ENCODE peak calls at places on chromosome 19, in eight cellular contexts. T, W, V, P, R, K, M and A are unnamed samples.

GRCh38 chr19:47447470-47448359 is 24.0 kb downstream of the SLC8A2 start:
- DNase-seq in R (peak; percentile 27), V (no peak), W (peak; percentile 53), T (peak; percentile 30), M (peak; percentile 37), K (peak; percentile 30), P (peak; percentile 87), A (peak; percentile 27)

GRCh38 chr19:6479836-6480398 is 1.7 kb downstream of the DENND1C start:
- DNase-seq in R (no peak), T (no peak), V (no peak), P (no peak), W (no peak), M (no peak), K (no peak), A (no peak)

GRCh38 chr19:33177417-33177976 is 16.6 kb upstream of the LRP3 start:
- DNase-seq in K (no peak), T (no peak), W (no peak), V (no peak), M (peak; percentile 39), R (peak; percentile 68), P (peak; percentile 79), A (peak; percentile 76)

GRCh38 chr19:3186377-3186688 is 603 bp downstream of the NCLN start:
- DNase-seq in P (peak; percentile 24), K (no peak), W (peak; percentile 52), M (no peak), R (no peak), T (no peak), V (peak; percentile 29), A (no peak)

GRCh38 chr19:32168111-32168510 is 177.3 kb upstream of the ZNF507 start:
- DNase-seq in K (peak; percentile 6), V (no peak), R (no peak), M (no peak), T (no peak), W (no peak), P (no peak), A (no peak)

GRCh38 chr19:49786432-49786831 is 19.6 kb downstream of the AP2A1 start:
- DNase-seq in T (no peak), M (peak; percentile 70), W (peak; percentile 44), K (no peak), R (no peak), P (peak; percentile 23), V (no peak), A (no peak)

GRCh38 chr19:14479985-14480694 is 5.0 kb upstream of the PTGER1 start:
- DNase-seq in P (peak; percentile 64), R (peak; percentile 55), V (no peak), M (peak; percentile 40), K (no peak), T (no peak), W (peak; percentile 40), A (no peak)

GRCh38 chr19:2854849-2855248 is 12.3 kb upstream of the ZNF556 start:
- DNase-seq in K (no peak), P (no peak), T (no peak), R (no peak), V (no peak), W (no peak), M (no peak), A (no peak)

GRCh38 chr19:6227941-6228325 is 51.8 kb downstream of the MLLT1 start:
- DNase-seq in K (no peak), P (no peak), T (no peak), R (no peak), M (no peak), V (no peak), W (no peak), A (no peak)

GRCh38 chr19:4602915-4603314 is 36.4 kb upstream of the TNFAIP8L1 start:
- DNase-seq in V (no peak), R (no peak), W (no peak), M (no peak), K (no peak), T (no peak), P (no peak), A (no peak)

GRCh38 chr19:18650468-18651001 is 13.7 kb downstream of the KLHL26 start:
- DNase-seq in T (no peak), R (no peak), W (peak; percentile 66), M (no peak), P (no peak), K (peak; percentile 56), V (peak; percentile 42), A (peak; percentile 97)

DNA sequence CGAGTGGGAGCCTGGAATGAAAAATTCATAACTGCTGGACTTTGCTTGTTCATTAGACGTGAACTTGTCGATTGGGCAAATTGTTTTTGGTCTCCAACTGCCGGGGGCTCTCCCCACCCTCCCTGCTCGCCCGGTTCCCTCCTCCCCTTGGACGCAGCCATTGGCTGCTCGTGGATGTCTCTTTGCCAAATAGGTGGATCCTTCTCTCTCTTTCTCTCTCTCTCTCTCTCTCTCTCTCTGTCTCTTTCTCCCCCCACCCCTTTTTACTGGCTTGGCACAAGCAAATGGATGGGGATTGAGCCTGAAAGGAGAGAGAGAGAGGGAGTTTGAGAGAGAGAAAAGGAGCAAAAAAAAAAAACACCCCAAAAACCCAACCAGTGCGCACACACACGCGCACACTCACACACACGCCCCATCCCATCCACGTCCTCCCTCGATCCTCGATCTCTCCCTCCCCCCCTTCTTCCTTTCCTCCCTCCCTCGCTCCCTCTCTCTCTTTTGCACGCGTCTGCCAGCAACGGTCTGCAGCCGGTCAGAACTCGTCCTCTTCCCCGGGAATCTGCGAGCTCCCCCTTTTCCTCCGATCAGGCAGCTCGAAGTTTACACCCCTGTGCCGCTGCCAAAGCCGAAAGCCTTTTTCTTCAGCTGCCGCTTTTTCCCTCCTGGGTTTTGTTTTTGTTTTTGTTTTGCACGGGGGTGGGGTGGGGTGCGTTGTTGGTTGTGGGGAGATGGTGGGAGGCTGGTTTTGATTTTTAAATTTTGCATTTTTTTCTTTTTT is 27.8 kb downstream of the NFIX start:
- DNase-seq in P (no peak), M (peak; percentile 94), R (no peak), W (peak; percentile 94), K (peak; percentile 73), V (peak; percentile 57), T (peak; percentile 56), A (peak; percentile 100)
- H3K4me3 ChIP-seq in P (no peak overlapping the region), M (peak overlapping the region; percentile 82), R (peak overlapping the region; percentile 31), W (peak overlapping the region; percentile 85), K (no peak overlapping the region), V (no peak overlapping the region), T (peak overlapping the region; percentile 44), A (peak overlapping the region; percentile 48)

GRCh38 chr19:57437931-57438330 is 2.8 kb downstream of the ZNF749 start:
- DNase-seq in P (no peak), R (no peak), V (no peak), K (no peak), W (no peak), M (no peak), T (no peak), A (no peak)

GRCh38 chr19:57438925-57439324 is 3.8 kb downstream of the ZNF749 start:
- DNase-seq in R (no peak), K (no peak), T (no peak), V (no peak), M (no peak), W (no peak), P (no peak), A (no peak)

GRCh38 chr19:57436392-57436791 is 1.3 kb downstream of the ZNF749 start:
- DNase-seq in M (no peak), V (no peak), K (no peak), W (no peak), P (no peak), T (no peak), R (no peak), A (no peak)

GRCh38 chr19:57443121-57443696 is 8.1 kb downstream of the ZNF749 start:
- DNase-seq in K (no peak), M (no peak), W (no peak), T (no peak), P (no peak), V (no peak), R (no peak), A (no peak)

DNA sequence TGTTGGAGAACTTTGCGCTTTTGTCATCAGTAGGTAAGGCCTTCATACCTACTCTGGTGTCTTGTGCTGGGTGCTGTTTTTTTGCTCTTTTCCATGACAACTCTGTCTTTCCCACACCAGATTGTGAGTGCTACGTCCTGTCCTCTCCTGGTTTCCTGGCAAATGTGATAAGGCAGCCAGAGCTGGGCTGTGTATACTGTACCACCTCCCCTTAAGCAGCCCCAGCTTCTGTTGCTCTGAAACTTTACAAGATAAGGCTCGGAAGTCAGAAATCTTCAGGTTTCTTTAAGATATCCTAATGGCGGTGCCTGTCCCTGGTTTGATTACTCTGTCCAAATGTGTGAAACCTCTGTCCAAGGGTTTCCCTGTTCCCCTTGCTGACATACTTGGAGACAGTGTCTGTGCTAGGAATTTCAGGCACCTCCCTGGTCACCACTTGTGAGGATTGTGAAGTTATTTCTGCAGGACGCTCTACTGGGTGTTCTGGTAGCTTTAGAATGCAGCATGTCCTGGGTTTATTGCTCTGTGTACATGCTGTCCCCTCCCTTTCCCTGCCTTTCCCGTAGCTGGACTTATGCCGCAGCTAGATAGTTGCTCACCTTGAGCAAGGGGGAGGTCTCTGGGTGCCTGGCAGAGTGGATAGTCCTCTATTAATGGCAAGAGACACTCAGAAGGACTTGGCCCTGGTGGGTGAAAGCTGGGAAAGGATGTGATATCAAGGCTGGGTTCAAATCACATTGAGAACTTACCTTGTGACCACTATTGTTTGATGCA is 7.0 kb downstream of the ZNF749 start:
- DNase-seq in P (no peak), R (no peak), M (no peak), T (no peak), V (no peak), K (no peak), W (no peak), A (no peak)
- H3K9me3 ChIP-seq in P (no peaks in the 10 kb centered on the region), R (peaks cover 35% of the 10 kb centered on the region), M (peaks cover 26% of the 10 kb centered on the region), T (peaks cover 5% of the 10 kb centered on the region), V (no peaks in the 10 kb centered on the region), K (peaks cover 66% of the 10 kb centered on the region), W (peaks cover 30% of the 10 kb centered on the region), A (peaks cover 10% of the 10 kb centered on the region)

DNA sequence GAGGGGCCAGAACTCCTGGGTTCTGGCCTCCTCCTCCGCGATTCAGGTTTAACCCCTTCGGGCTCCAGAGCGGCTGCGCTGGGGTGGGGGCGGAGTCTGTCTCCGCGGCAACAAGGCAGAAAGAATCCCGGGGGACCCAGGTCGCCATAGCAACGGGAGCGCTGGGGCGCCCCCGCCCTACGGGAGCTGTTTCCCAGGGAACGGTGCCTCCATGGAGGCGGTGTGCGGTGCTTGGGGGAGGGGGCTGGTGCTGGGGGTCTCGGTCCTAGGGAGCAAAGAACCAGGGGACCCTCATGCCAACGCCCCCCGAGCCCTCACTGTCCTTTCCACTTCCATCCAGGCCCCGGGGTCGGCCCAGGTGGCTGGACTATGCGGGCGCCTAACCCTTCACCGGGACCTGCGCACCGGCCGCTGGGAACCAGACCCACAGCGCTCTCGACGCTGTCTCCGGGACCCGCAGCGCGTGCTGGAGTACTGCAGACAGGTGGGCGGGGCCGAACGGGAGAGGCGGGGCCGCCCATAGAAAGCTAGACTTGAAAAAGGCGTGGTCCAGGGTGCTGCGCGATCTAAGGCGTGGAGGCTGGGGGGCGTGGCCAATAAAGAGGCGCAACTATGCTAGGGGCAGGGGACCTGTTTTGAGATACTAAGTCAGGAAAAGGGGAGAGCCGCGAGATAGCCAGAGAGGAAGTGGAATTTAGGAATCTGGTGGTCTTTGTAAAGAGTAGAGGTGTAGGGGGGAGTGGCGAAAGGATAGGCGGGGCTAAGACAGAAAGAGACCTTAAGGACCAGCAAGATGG is 1.2 kb downstream of the APLP1 start:
- DNase-seq in P (peak; percentile 94), M (peak; percentile 81), R (peak; percentile 58), T (peak; percentile 54), W (peak; percentile 78), V (peak; percentile 85), K (peak; percentile 60), A (peak; percentile 49)
- H3K4me3 ChIP-seq in P (peak overlapping the region; percentile 45), M (peak overlapping the region; percentile 59), R (peak overlapping the region; percentile 32), T (peak overlapping the region; percentile 14), W (no peak overlapping the region), V (no peak overlapping the region), K (no peak overlapping the region), A (no peak overlapping the region)

DNA sequence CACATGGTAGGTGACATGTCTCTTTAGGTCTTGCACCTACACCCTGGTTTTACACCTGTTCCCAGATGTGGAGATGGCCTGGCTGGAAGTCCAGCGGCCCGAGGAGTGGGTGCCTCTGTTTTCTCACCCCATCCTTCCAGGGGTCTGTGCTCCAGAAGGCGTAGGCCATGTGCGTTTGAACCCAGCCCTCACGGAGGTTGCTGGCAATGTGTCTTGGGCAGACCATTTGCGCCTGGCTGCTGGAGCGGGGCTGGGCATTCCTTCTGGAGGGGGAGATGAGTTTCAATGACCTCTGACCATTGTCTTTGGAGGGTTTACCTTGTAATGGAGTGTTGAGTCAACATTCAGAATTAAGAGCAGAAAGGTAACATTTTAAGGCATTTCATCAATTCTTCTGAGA is 54.8 kb upstream of the ZNF536 start:
- DNase-seq in W (no peak), P (no peak), T (no peak), R (no peak), M (no peak), K (no peak), V (no peak), A (no peak)
- H3K9me3 ChIP-seq in W (peaks cover 2% of the 10 kb centered on the region), P (no peaks in the 10 kb centered on the region), T (no peaks in the 10 kb centered on the region), R (no peaks in the 10 kb centered on the region), M (no peaks in the 10 kb centered on the region), K (no peaks in the 10 kb centered on the region), V (no peaks in the 10 kb centered on the region), A (no peaks in the 10 kb centered on the region)